ENCODE peak calls at places on chromosome 15, in five cellular contexts. F is nucleus accumbens, S is posterior vena cava, L is NCI-H460, G is RPMI8226. W is an unnamed sample.

GRCh38 chr15:50135123-50135541 is 16.1 kb upstream of the ATP8B4 start:
- DNase-seq in F (no peak), S (no peak), L (no peak), G (no peak), W (peak; percentile 64)

GRCh38 chr15:29677871-29678431 is 144.3 kb downstream of the TJP1 start:
- DNase-seq in F (no peak), S (no peak), L (no peak), G (peak; percentile 88), W (no peak)

GRCh38 chr15:90956551-90957104 is 1.9 kb downstream of the RCCD1 start:
- DNase-seq in F (peak; percentile 65), S (peak; percentile 90), L (peak; percentile 55), G (no peak), W (no peak)

GRCh38 chr15:74431116-74431515 is 2.6 kb downstream of the SEMA7A start:
- DNase-seq in F (no peak), S (no peak), L (no peak), G (no peak), W (no peak)

GRCh38 chr15:65365229-65365628 is 12.6 kb downstream of the IGDCC3 start:
- DNase-seq in F (no peak), S (peak; percentile 23), L (no peak), G (no peak), W (peak; percentile 17)

GRCh38 chr15:40081691-40082194 is 26.9 kb downstream of the BMF start:
- DNase-seq in F (peak; percentile 73), S (peak; percentile 84), L (peak; percentile 54), G (peak; percentile 55), W (peak; percentile 82)

GRCh38 chr15:80107204-80107603 is 45.6 kb upstream of the FAH start:
- DNase-seq in F (no peak), S (no peak), L (no peak), G (no peak), W (no peak)

GRCh38 chr15:40843885-40844542 is at the start of gene SPINT1:
- DNase-seq in F (no peak), S (no peak), L (no peak), G (peak; percentile 50), W (no peak)

GRCh38 chr15:39746176-39746575 is 36.5 kb downstream of the FSIP1 start:
- DNase-seq in F (no peak), S (no peak), L (no peak), G (no peak), W (no peak)

GRCh38 chr15:25616471-25616870 is 177.6 kb upstream of the UBE3A start:
- DNase-seq in F (no peak), S (no peak), L (no peak), G (no peak), W (no peak)

GRCh38 chr15:45573961-45574629 is 13.1 kb upstream of the BLOC1S6 start:
- DNase-seq in F (no peak), S (no peak), L (no peak), G (peak; percentile 7), W (peak; percentile 30)

GRCh38 chr15:70375006-70375409 is 277.3 kb upstream of the TLE3 start:
- DNase-seq in F (no peak), S (peak; percentile 82), L (peak; percentile 49), G (no peak), W (peak; percentile 86)

GRCh38 chr15:52139599-52140462 is 27.3 kb upstream of the BCL2L10 start:
- DNase-seq in F (peak; percentile 22), S (peak; percentile 91), L (peak; percentile 92), G (peak; percentile 81), W (peak; percentile 67)

GRCh38 chr15:59687831-59688230 is 1.3 kb downstream of the BNIP2 start:
- DNase-seq in F (no peak), S (no peak), L (no peak), G (peak; percentile 66), W (no peak)

GRCh38 chr15:72487070-72487797 is 13.1 kb downstream of the ARIH1 start:
- DNase-seq in F (no peak), S (no peak), L (no peak), G (no peak), W (peak; percentile 49)

GRCh38 chr15:89136818-89137772 is 48.8 kb downstream of the ABHD2 start:
- DNase-seq in F (no peak), S (no peak), L (no peak), G (no peak), W (no peak)

GRCh38 chr15:55277116-55277564 is 12.5 kb downstream of the RAB27A start:
- DNase-seq in F (no peak), S (no peak), L (no peak), G (no peak), W (peak; percentile 85)

GRCh38 chr15:60788514-60789091 is 309.7 kb upstream of the ICE2 start:
- DNase-seq in F (no peak), S (no peak), L (no peak), G (peak; percentile 45), W (no peak)

GRCh38 chr15:31472636-31473383 is 146.2 kb downstream of the KLF13 start:
- DNase-seq in F (no peak), S (peak; percentile 16), L (no peak), G (peak; percentile 40), W (peak; percentile 31)

GRCh38 chr15:55394694-55395093 is 13.5 kb downstream of the CCPG1 start:
- DNase-seq in F (no peak), S (no peak), L (no peak), G (no peak), W (no peak)

GRCh38 chr15:67510597-67511225 is 10.2 kb upstream of the C15orf61 start:
- DNase-seq in F (no peak), S (no peak), L (no peak), G (no peak), W (peak; percentile 74)

GRCh38 chr15:78993257-78993930 is 48.5 kb upstream of the CTSH start:
- DNase-seq in F (no peak), S (no peak), L (no peak), G (no peak), W (no peak)

GRCh38 chr15:92650256-92650655 is 5.3 kb downstream of the FAM174B start:
- DNase-seq in F (no peak), S (no peak), L (no peak), G (no peak), W (peak; percentile 88)

GRCh38 chr15:98888839-98889479 is 118.6 kb downstream of the PGPEP1L start:
- DNase-seq in F (no peak), S (no peak), L (no peak), G (no peak), W (peak; percentile 85)

GRCh38 chr15:47206358-47206978 is 510.8 kb upstream of the SEMA6D start:
- DNase-seq in F (no peak), S (no peak), L (no peak), G (no peak), W (no peak)

GRCh38 chr15:75446146-75446545 is 5.3 kb downstream of the SIN3A start:
- DNase-seq in F (no peak), S (no peak), L (no peak), G (no peak), W (no peak)

GRCh38 chr15:65630760-65631159 is 9.0 kb downstream of the SLC24A1 start:
- DNase-seq in F (no peak), S (no peak), L (no peak), G (no peak), W (no peak)

GRCh38 chr15:90497912-90498311 is 31.8 kb upstream of the CRTC3 start:
- DNase-seq in F (no peak), S (no peak), L (no peak), G (no peak), W (no peak)

GRCh38 chr15:92531406-92531805 is 124.2 kb downstream of the FAM174B start:
- DNase-seq in F (no peak), S (no peak), L (no peak), G (no peak), W (no peak)